ENCODE peak calls at places on chromosome 20, in nine cellular contexts. I is gastrocnemius medialis, P is upper lobe of left lung, K is heart left ventricle, C is A549, A is K562, L is body of pancreas, G is right lobe of liver, B is HCT116. Z is an unnamed sample.

GRCh38 chr20:60126975-60127374 is 168.8 kb downstream of the CDH26 start:
- ATAC-seq in C (no peak), K (no peak), I (no peak), A (no peak), L (no peak), P (no peak), G (peak; percentile 94), B (no peak), Z (no peak)

GRCh38 chr20:4052554-4052953 is 37.2 kb upstream of the RNF24 start:
- ATAC-seq in B (no peak), L (peak; percentile 87), A (peak; percentile 57), I (no peak), K (peak; percentile 13), P (peak; percentile 36), G (no peak), C (peak; percentile 44), Z (no peak)

GRCh38 chr20:19552144-19552895 is 205.7 kb upstream of the RIN2 start:
- ATAC-seq in B (no peak), K (peak; percentile 58), C (peak; percentile 85), A (no peak), L (peak; percentile 68), G (peak; percentile 57), I (no peak), P (peak; percentile 72), Z (peak; percentile 89)

GRCh38 chr20:8510808-8511207 is 378.7 kb downstream of the PLCB1 start:
- ATAC-seq in G (no peak), P (no peak), B (no peak), I (no peak), K (no peak), L (no peak), A (no peak), C (no peak), Z (no peak)

GRCh38 chr20:41058007-41058673 is 29.5 kb downstream of the TOP1 start:
- ATAC-seq in A (peak; percentile 91), G (peak; percentile 76), I (peak; percentile 45), B (peak; percentile 59), K (peak; percentile 80), C (peak; percentile 64), P (peak; percentile 68), L (no peak), Z (no peak)

GRCh38 chr20:20546402-20546801 is 166.0 kb downstream of the RALGAPA2 start:
- ATAC-seq in G (no peak), I (peak; percentile 99), K (no peak), B (no peak), P (no peak), A (no peak), C (no peak), L (no peak), Z (no peak)

GRCh38 chr20:21202284-21202683 is 76.4 kb downstream of the KIZ start:
- ATAC-seq in P (no peak), B (peak; percentile 76), C (no peak), A (no peak), L (no peak), G (no peak), K (no peak), I (no peak), Z (no peak)

GRCh38 chr20:30484749-30485070 is 772.8 kb upstream of the DEFB115 start:
- ATAC-seq in C (no peak), A (no peak), I (no peak), G (no peak), B (no peak), P (no peak), L (no peak), K (no peak), Z (no peak)

GRCh38 chr20:10708342-10709185 is 34.8 kb upstream of the JAG1 start:
- ATAC-seq in A (no peak), L (no peak), I (no peak), G (peak; percentile 84), B (no peak), C (peak; percentile 79), P (no peak), K (no peak), Z (no peak)

GRCh38 chr20:21125072-21125848 is 622 bp upstream of the KIZ start:
- ATAC-seq in B (peak; percentile 72), A (peak; percentile 6), P (peak; percentile 66), L (peak; percentile 57), K (peak; percentile 70), G (peak; percentile 66), C (peak; percentile 87), I (peak; percentile 67), Z (peak; percentile 56)

GRCh38 chr20:61436268-61436667 is 184.2 kb downstream of the CDH4 start:
- ATAC-seq in C (no peak), I (no peak), P (no peak), L (no peak), G (no peak), A (no peak), B (no peak), K (no peak), Z (no peak)

GRCh38 chr20:4550740-4551139 is 171.0 kb upstream of the PRND start:
- ATAC-seq in I (no peak), C (no peak), L (no peak), B (no peak), G (no peak), P (no peak), A (no peak), K (no peak), Z (no peak)

GRCh38 chr20:40331249-40331648 is 357.8 kb downstream of the MAFB start:
- ATAC-seq in B (no peak), I (no peak), A (no peak), G (no peak), K (no peak), L (no peak), C (no peak), P (no peak), Z (no peak)

GRCh38 chr20:58416832-58417231 is 27.8 kb downstream of the VAPB start:
- ATAC-seq in I (no peak), P (no peak), B (no peak), C (no peak), G (no peak), L (no peak), K (no peak), A (no peak), Z (no peak)

GRCh38 chr20:56663660-56664059 is 34.6 kb downstream of the TFAP2C start:
- ATAC-seq in G (no peak), A (no peak), K (no peak), C (no peak), B (no peak), I (no peak), P (no peak), L (no peak), Z (no peak)
- TF ChIP-seq POLR2A in G (no peak), A (no peak), K (no peak), C (no peak), B (no peak), I (no peak), P (no peak), L (no peak), Z (no peak)

DNA sequence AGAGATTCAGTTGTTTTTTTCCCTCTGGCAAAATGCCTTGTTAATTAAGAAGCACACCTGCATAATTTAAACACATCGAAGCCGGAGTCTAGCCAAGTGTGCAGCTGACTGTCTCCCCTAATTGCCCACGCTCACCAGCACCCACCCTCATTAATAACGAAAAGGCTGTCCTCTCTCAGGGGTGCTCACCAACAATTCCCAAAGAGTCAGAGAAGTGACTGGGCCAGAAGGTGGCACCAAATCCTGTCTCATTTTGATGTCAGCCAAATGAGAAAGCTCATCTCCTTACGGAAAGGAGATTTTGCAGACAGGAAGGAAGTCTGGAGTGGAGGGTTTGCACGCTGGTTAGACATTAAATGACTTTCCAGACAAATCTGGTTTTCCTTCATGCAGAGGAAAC is 60.7 kb upstream of the MC3R start:
- ATAC-seq in G (no peak), C (peak; percentile 62), L (no peak), K (no peak), B (no peak), A (no peak), P (no peak), I (no peak), Z (no peak)
- TF ChIP-seq CTCF in G (peak; percentile 30), C (no peak), L (no peak), K (peak; percentile 19), B (no peak), A (no peak), P (no peak), I (no peak), Z (no peak)

GRCh38 chr20:45470262-45470931 is 844 bp downstream of the WFDC2 start:
- ATAC-seq in K (peak; percentile 77), B (no peak), A (peak; percentile 32), C (peak; percentile 86), G (peak; percentile 71), L (peak; percentile 79), I (no peak), P (peak; percentile 88), Z (peak; percentile 78)

GRCh38 chr20:45470939-45471338 is 1.4 kb downstream of the WFDC2 start:
- ATAC-seq in K (peak; percentile 9), I (no peak), A (peak; percentile 37), P (no peak), G (no peak), L (no peak), B (no peak), C (peak; percentile 19), Z (no peak)

GRCh38 chr20:45467172-45467571 is 2.4 kb upstream of the WFDC2 start:
- ATAC-seq in A (no peak), G (no peak), C (no peak), I (no peak), B (no peak), L (no peak), P (no peak), K (no peak), Z (no peak)

GRCh38 chr20:45467861-45468260 is 1.7 kb upstream of the WFDC2 start:
- ATAC-seq in L (no peak), G (no peak), I (no peak), A (no peak), P (no peak), B (peak; percentile 58), C (no peak), K (no peak), Z (no peak)

DNA sequence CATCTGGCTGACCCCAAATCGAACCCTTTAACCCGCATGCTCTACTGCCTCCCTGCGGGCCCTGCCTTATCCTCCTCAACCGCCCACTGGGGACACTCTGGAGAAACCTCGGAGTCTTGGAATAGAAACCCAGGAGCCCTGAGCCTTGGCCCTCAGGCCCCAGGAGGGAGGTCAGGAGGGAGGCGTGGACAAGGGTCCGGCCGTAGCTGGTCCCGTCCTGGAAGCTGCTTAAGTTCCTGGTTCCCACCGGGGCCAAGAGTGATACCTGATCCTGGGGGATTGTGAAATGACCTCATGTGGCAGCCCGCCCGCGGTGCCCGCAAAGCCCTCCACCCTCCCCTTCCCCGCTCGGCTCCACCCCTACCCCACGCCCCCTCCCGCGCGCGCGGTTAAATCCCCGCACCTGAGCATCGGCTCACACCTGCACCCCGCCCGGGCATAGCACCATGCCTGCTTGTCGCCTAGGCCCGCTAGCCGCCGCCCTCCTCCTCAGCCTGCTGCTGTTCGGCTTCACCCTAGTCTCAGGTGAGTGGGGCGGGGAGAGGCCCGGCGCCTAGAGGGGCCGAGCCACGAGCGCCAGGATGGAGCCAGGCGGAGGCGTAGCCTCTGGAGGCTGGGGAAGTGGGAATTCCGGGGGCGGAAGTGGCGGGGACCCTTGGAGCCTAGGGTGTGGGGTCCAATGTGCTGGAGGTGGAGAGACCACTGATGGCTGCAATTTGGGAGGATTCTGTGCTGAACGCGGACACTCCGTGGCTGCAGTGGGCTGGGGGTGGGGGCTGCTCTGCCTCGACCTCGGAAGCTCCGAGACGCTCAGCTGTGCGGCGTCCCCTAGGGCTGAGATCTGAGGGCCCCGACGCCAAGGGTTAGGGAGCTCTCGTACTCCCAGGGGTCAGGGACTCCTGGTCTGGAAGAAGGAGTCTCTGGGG is at the start of gene WFDC2:
- ATAC-seq in C (peak; percentile 63), K (peak; percentile 30), I (no peak), B (peak; percentile 46), P (peak; percentile 61), L (peak; percentile 54), G (peak; percentile 29), A (peak; percentile 78), Z (peak; percentile 35)
- TF ChIP-seq POLR2A in C (no peak), K (no peak), I (no peak), B (no peak), P (no peak), L (no peak), G (no peak), A (no peak), Z (no peak)

GRCh38 chr20:13423472-13424173 is 202.5 kb downstream of the ISM1 start:
- ATAC-seq in P (no peak), A (no peak), K (no peak), B (no peak), C (peak; percentile 57), I (no peak), G (peak; percentile 60), L (no peak), Z (no peak)
- TF ChIP-seq CTCF in P (no peak), A (no peak), K (no peak), B (no peak), C (no peak), I (no peak), G (peak; percentile 23), L (no peak), Z (no peak)